ENCODE peak calls at places on chromosomes 2 and 18, in five cellular contexts. U is stomach, D is GM12878, N is tibial nerve, G is A549. A is an unnamed sample.
A peak's percentile ranks its signal among the peaks of the same experiment; 100 is the strongest.

GRCh38 chr2:177669201-177669600 is 276.6 kb downstream of the AGPS start:
- DNase-seq in U (no peak), N (no peak), G (no peak), D (no peak), A (no peak)

GRCh38 chr2:109423556-109424359 is 190.0 kb downstream of the SEPTIN10 start:
- DNase-seq in N (no peak), G (no peak), D (no peak), U (no peak), A (no peak)

GRCh38 chr2:39584283-39584972 is 81.3 kb upstream of the TMEM178A start:
- DNase-seq in G (no peak), U (no peak), N (no peak), D (no peak), A (no peak)

GRCh38 chr2:104658149-104658839 is 195.6 kb upstream of the POU3F3 start:
- DNase-seq in N (peak; percentile 13), U (no peak), D (no peak), G (no peak), A (no peak)

GRCh38 chr18:12463191-12463590 is 55.5 kb downstream of the PRELID3A start:
- DNase-seq in U (no peak), D (no peak), G (no peak), N (no peak), A (no peak)

GRCh38 chr2:190682168-190682567 is 33.3 kb downstream of the NAB1 start:
- DNase-seq in D (no peak), G (no peak), U (no peak), N (no peak), A (no peak)

GRCh38 chr18:3703732-3704176 is 253.8 kb downstream of the TGIF1 start:
- DNase-seq in D (no peak), G (peak; percentile 72), N (peak; percentile 71), U (peak; percentile 76), A (peak; percentile 33)

GRCh38 chr2:46173636-46174253 is 123.5 kb upstream of the EPAS1 start:
- DNase-seq in G (no peak), N (no peak), D (no peak), U (no peak), A (no peak)

GRCh38 chr2:207504513-207505171 is 25.1 kb upstream of the CREB1 start:
- DNase-seq in N (no peak), G (no peak), U (no peak), D (no peak), A (no peak)

GRCh38 chr2:63673865-63674533 is 85.2 kb downstream of the MDH1 start:
- DNase-seq in G (no peak), U (no peak), N (no peak), D (no peak), A (no peak)

GRCh38 chr2:217787160-217787877 is 215.5 kb downstream of the TNS1 start:
- DNase-seq in G (no peak), D (no peak), N (peak; percentile 4), U (no peak), A (no peak)

GRCh38 chr2:158719411-158719810 is 75.7 kb upstream of the DAPL1 start:
- DNase-seq in D (no peak), G (no peak), N (no peak), U (no peak), A (no peak)

GRCh38 chr2:26849056-26850001 is 1.4 kb downstream of the DPYSL5 start:
- DNase-seq in G (no peak), U (no peak), D (no peak), N (no peak), A (no peak)

GRCh38 chr18:77935342-77935741 is 685.7 kb downstream of the GALR1 start:
- DNase-seq in N (no peak), D (no peak), G (no peak), U (no peak), A (no peak)

GRCh38 chr2:234278556-234279286 is 218.2 kb downstream of the ARL4C start:
- DNase-seq in G (no peak), U (no peak), D (no peak), N (no peak), A (no peak)

GRCh38 chr18:79496978-79497637 is 101.4 kb downstream of the NFATC1 start:
- DNase-seq in G (no peak), U (no peak), D (no peak), N (peak; percentile 65), A (peak; percentile 31)

GRCh38 chr2:118779362-118779761 is 68.1 kb downstream of the EN1 start:
- DNase-seq in G (no peak), N (no peak), D (no peak), U (no peak), A (no peak)

GRCh38 chr2:105307962-105308361 is 21.6 kb downstream of the TGFBRAP1 start:
- DNase-seq in N (no peak), D (no peak), G (no peak), U (no peak), A (no peak)

GRCh38 chr2:26758790-26759321 is 5.2 kb upstream of the SLC35F6 start:
- DNase-seq in U (no peak), D (no peak), G (no peak), N (no peak), A (no peak)

GRCh38 chr2:61177727-61178549 is 15.9 kb downstream of the C2orf74 start:
- DNase-seq in N (peak; percentile 31), G (peak; percentile 27), U (peak; percentile 28), D (no peak), A (no peak)

GRCh38 chr2:79892123-79892522 is 379.3 kb downstream of the CTNNA2 start:
- DNase-seq in N (no peak), D (no peak), G (no peak), U (no peak), A (no peak)

GRCh38 chr18:48566588-48566987 is 27.8 kb downstream of the CTIF start:
- DNase-seq in G (no peak), N (no peak), D (no peak), U (no peak), A (no peak)

GRCh38 chr2:215712219-215712849 is 276.5 kb upstream of the FN1 start:
- DNase-seq in D (no peak), G (peak; percentile 29), U (no peak), N (no peak), A (no peak)

GRCh38 chr2:88711897-88712296 is 20.4 kb downstream of the RPIA start:
- DNase-seq in N (no peak), D (no peak), G (no peak), U (no peak), A (no peak)

GRCh38 chr2:191115391-191115790 is 35.4 kb downstream of the STAT4 start:
- DNase-seq in N (no peak), D (peak; percentile 38), U (no peak), G (no peak), A (no peak)

GRCh38 chr2:161138429-161138828 is 21.8 kb upstream of the TANK start:
- DNase-seq in U (no peak), D (no peak), G (no peak), N (no peak), A (no peak)

GRCh38 chr2:96584017-96584416 is 47.5 kb downstream of the ARID5A start:
- DNase-seq in N (no peak), G (no peak), U (no peak), D (no peak), A (no peak)

DNA sequence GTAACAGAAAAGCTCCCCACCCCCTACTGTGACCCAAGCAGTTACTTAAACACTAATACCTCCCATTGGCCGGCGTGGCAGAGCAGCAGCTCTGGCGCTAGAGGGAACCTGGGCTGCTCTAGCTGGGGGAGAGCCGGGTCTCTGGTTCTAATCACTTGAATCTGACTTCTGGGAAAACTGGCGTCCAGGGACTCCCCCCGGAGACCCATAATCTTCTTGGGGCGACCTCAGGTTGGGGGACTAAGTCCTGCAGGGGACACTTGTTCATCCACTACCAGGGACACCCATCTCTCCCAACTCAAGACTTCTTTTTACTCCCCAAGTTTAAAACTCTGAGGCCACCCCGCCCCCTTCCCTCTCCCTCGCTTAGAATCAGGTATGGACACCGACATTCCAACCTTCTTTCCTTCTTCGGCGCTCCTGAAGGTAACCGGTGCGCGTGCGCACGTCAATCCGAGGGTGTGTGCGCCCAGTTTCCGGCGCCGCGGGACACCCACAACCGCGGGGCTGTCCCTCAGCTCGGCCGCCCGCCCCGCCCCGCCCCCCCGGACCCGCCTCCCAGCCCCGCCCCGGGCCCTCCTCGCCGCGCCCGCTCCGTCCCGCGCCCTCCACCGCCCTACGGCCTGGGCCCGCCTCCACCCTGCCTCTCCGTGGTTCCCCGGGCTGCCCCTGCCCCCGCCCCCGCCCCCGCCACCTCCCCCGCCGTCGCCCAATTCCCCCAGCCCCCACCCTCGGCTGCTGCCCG is at the start of gene ERICH2:
- DNase-seq in U (peak; percentile 86), G (peak; percentile 79), N (peak; percentile 28), D (no peak), A (peak; percentile 79)
- TF ChIP-seq EP300 in U (no peak), G (no peak), N (no peak), D (no peak), A (no peak)

DNA sequence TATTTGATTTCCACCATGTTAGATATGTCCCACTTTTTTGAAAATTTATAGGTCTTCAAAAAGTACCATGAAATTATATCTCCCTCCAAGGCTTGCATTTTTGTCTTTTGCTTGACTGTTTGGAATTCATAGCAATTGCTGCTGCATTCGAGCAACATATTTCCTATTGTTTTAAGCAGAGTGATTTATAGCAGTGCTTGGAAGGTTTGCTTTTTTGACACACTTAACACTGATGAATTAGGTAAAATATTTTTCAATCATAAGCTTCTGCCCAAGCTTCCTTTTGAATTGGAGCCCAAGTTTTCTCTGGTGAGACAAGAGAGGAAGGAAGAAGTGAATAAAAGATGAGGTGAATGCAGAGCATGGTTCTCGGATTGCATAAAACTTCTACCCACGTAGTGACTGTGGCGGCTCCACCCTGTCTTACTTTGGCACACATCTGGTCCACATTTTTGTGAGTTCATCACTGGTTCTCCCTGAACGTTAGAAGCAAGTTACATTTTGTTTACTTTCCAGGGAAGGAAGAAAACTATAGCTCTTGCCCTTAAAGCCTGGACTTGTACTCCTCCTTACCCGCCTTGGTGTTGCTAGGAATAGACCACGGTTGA is 667.0 kb downstream of the TSN start:
- DNase-seq in G (no peak), N (no peak), U (no peak), D (no peak), A (no peak)
- TF ChIP-seq EP300 in G (no peak), N (no peak), U (no peak), D (no peak), A (no peak)

GRCh38 chr2:240603081-240603835 is 16.7 kb downstream of the CAPN10 start:
- DNase-seq in D (no peak), G (no peak), N (no peak), U (no peak), A (no peak)

GRCh38 chr2:240603846-240604245 is 17.3 kb downstream of the CAPN10 start:
- DNase-seq in D (no peak), N (no peak), U (no peak), G (no peak), A (peak; percentile 17)

GRCh38 chr2:240601831-240602160 is 15.3 kb downstream of the CAPN10 start:
- DNase-seq in N (no peak), G (no peak), U (no peak), D (no peak), A (no peak)

GRCh38 chr2:240601061-240601830 is 14.7 kb downstream of the CAPN10 start:
- DNase-seq in U (no peak), D (no peak), G (no peak), N (no peak), A (peak; percentile 11)

GRCh38 chr2:240602266-240603050 is 15.9 kb downstream of the CAPN10 start:
- DNase-seq in G (no peak), N (no peak), D (no peak), U (no peak), A (no peak)
- TF ChIP-seq EP300 in G (no peak), N (no peak), D (no peak), U (no peak), A (no peak)

DNA sequence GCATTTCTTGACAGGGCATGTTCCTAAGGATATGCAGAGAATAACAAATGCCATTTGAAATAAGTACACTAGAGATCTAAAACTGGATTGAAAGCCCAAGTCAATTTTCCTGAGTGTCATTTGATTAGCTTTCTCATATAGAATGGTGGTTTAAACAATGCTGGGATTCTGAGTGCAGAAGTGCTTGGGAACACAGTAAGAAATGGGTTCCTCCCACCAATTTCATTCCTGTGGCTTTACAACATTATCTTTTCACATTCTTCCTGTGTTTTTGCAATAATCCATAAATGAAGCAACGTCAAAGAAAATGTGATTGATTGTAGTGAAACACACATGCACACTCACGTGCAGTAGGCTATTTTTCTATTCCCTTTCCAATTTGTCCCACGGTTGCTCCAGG is 1858.4 kb upstream of the PIK3C3 start:
- DNase-seq in N (no peak), G (no peak), D (no peak), U (no peak), A (no peak)
- TF ChIP-seq EP300 in N (no peak), G (no peak), D (no peak), U (no peak), A (no peak)